ENCODE peak calls at places on chromosome 18, in nine cellular contexts. X, V, P, Y, F, T, H, J and Z are unnamed samples.

GRCh38 chr18:58887613-58887963 is 22.9 kb downstream of the ZNF532 start:
- DNase-seq in F (no peak), V (no peak), X (no peak), H (peak), P (no peak), T (peak), J (no peak), Y (no peak), Z (peak)

GRCh38 chr18:74946646-74947045 is 262.3 kb downstream of the PTGR3 start:
- DNase-seq in V (no peak), H (no peak), F (no peak), T (no peak), J (no peak), X (no peak), P (no peak), Y (no peak), Z (no peak)

GRCh38 chr18:2706903-2707302 is 51.4 kb downstream of the SMCHD1 start:
- DNase-seq in P (no peak), F (no peak), V (no peak), X (no peak), H (no peak), J (no peak), Y (no peak), T (no peak), Z (no peak)

GRCh38 chr18:32431753-32432152 is 38.9 kb downstream of the GAREM1 start:
- DNase-seq in F (no peak), P (no peak), X (no peak), H (no peak), J (no peak), Y (no peak), T (no peak), V (no peak), Z (no peak)

GRCh38 chr18:59024829-59025228 is 114.9 kb upstream of the SEC11C start:
- DNase-seq in V (peak), Y (no peak), P (no peak), J (no peak), X (no peak), H (no peak), T (peak), F (no peak), Z (no peak)

GRCh38 chr18:51211552-51211951 is 14.1 kb upstream of the MEX3C start:
- DNase-seq in X (no peak), Y (no peak), P (no peak), V (no peak), H (peak), F (no peak), T (no peak), J (no peak), Z (no peak)

GRCh38 chr18:4455113-4455811 is at the start of gene DLGAP1:
- DNase-seq in F (peak), J (peak), V (no peak), Y (peak), H (no peak), X (no peak), T (peak), P (peak), Z (peak)

GRCh38 chr18:26407721-26408601 is 140.4 kb downstream of the KCTD1 start:
- DNase-seq in F (no peak), H (peak), Y (no peak), X (no peak), T (no peak), J (no peak), P (no peak), V (no peak), Z (no peak)

GRCh38 chr18:61274561-61274960 is 58.7 kb upstream of the CDH20 start:
- DNase-seq in H (no peak), Y (no peak), X (no peak), T (no peak), V (no peak), P (no peak), J (no peak), F (no peak), Z (no peak)

GRCh38 chr18:50649821-50650220 is 89.9 kb downstream of the MAPK4 start:
- DNase-seq in P (no peak), Y (no peak), H (peak), X (no peak), F (no peak), J (no peak), T (peak), V (no peak), Z (no peak)

GRCh38 chr18:7232218-7232617 is 1.3 kb downstream of the LRRC30 start:
- DNase-seq in X (no peak), H (no peak), J (no peak), V (no peak), P (no peak), T (no peak), Y (no peak), F (no peak), Z (no peak)

GRCh38 chr18:7230646-7231349 is at the start of gene LRRC30:
- DNase-seq in P (peak), F (no peak), J (no peak), T (no peak), V (no peak), X (no peak), H (no peak), Y (no peak), Z (no peak)

GRCh38 chr18:7236899-7237298 is 6.0 kb downstream of the LRRC30 start:
- DNase-seq in Y (no peak), X (no peak), F (no peak), P (peak), T (no peak), J (no peak), H (no peak), V (no peak), Z (no peak)

GRCh38 chr18:7233398-7233797 is 2.5 kb downstream of the LRRC30 start:
- DNase-seq in J (no peak), H (no peak), Y (no peak), X (no peak), T (no peak), P (no peak), V (no peak), F (no peak), Z (no peak)

GRCh38 chr18:7234061-7234460 is 3.2 kb downstream of the LRRC30 start:
- DNase-seq in H (no peak), V (no peak), J (no peak), Y (no peak), P (no peak), F (no peak), T (no peak), X (no peak), Z (no peak)
- TF ChIP-seq CTCF in H (no peak), V (no peak), J (no peak), Y (no peak), P (no peak), F (no peak), T (no peak), X (no peak), Z (no peak)

GRCh38 chr18:22169011-22169888 is at the start of gene GATA6:
- DNase-seq in X (no peak), V (no peak), H (peak), J (peak), P (peak), Y (peak), F (no peak), T (peak), Z (peak)
- TF ChIP-seq CTCF in X (no peak), V (peak), H (peak), J (peak), P (peak), Y (no peak), F (peak), T (peak), Z (no peak)

GRCh38 chr18:10437837-10438236 is 16.6 kb upstream of the APCDD1 start:
- DNase-seq in J (no peak), H (no peak), Y (no peak), V (no peak), T (no peak), P (no peak), X (no peak), F (no peak), Z (no peak)
- TF ChIP-seq CTCF in J (peak), H (no peak), Y (no peak), V (peak), T (peak), P (no peak), X (no peak), F (peak), Z (no peak)

GRCh38 chr18:48675330-48675761 is 136.5 kb downstream of the CTIF start:
- DNase-seq in V (no peak), P (peak), J (peak), F (peak), H (peak), X (peak), T (peak), Y (peak), Z (peak)

GRCh38 chr18:48674758-48675157 is 135.9 kb downstream of the CTIF start:
- DNase-seq in H (no peak), F (no peak), X (no peak), T (no peak), V (no peak), J (no peak), Y (no peak), P (no peak), Z (peak)

GRCh38 chr18:48672671-48673340 is 134.0 kb downstream of the CTIF start:
- DNase-seq in V (no peak), Y (no peak), T (peak), H (no peak), J (no peak), P (no peak), F (peak), X (no peak), Z (peak)

GRCh38 chr18:48673456-48674197 is 134.8 kb downstream of the CTIF start:
- DNase-seq in H (no peak), J (no peak), F (peak), X (no peak), T (no peak), P (no peak), Y (no peak), V (no peak), Z (no peak)

GRCh38 chr18:48674198-48674721 is 135.4 kb downstream of the CTIF start:
- DNase-seq in F (peak), H (no peak), Y (no peak), V (no peak), P (no peak), X (no peak), T (peak), J (no peak), Z (no peak)
- TF ChIP-seq CTCF in F (no peak), H (no peak), Y (no peak), V (no peak), P (no peak), X (no peak), T (no peak), J (no peak), Z (no peak)

GRCh38 chr18:33987206-33987605 is 237.5 kb downstream of the NOL4 start:
- DNase-seq in F (no peak), P (no peak), J (no peak), V (no peak), H (no peak), X (no peak), Y (no peak), T (no peak), Z (no peak)
- TF ChIP-seq CTCF in F (no peak), P (no peak), J (no peak), V (no peak), H (no peak), X (no peak), Y (no peak), T (no peak), Z (no peak)

GRCh38 chr18:56314396-56314795 is 324.0 kb downstream of the TXNL1 start:
- DNase-seq in T (no peak), V (no peak), H (peak), J (no peak), F (no peak), P (peak), X (no peak), Y (no peak), Z (no peak)
- TF ChIP-seq CTCF in T (no peak), V (peak), H (no peak), J (no peak), F (peak), P (no peak), X (no peak), Y (no peak), Z (no peak)

GRCh38 chr18:60266558-60266957 is 106.0 kb downstream of the MC4R start:
- DNase-seq in V (no peak), F (no peak), H (no peak), T (no peak), P (no peak), J (no peak), Y (no peak), X (no peak), Z (no peak)
- TF ChIP-seq CTCF in V (no peak), F (no peak), H (no peak), T (no peak), P (no peak), J (no peak), Y (no peak), X (no peak), Z (no peak)

GRCh38 chr18:47036927-47037605 is 1.6 kb upstream of the ELOA2 start:
- DNase-seq in F (no peak), X (no peak), P (no peak), Y (no peak), V (no peak), H (no peak), J (no peak), T (no peak), Z (no peak)
- TF ChIP-seq CTCF in F (no peak), X (no peak), P (no peak), Y (peak), V (no peak), H (no peak), J (no peak), T (no peak), Z (no peak)

GRCh38 chr18:45359275-45360009 is 255.8 kb upstream of the SLC14A2 start:
- DNase-seq in X (no peak), F (no peak), T (no peak), Y (no peak), J (no peak), V (no peak), H (no peak), P (no peak), Z (no peak)

GRCh38 chr18:45352874-45353273 is 262.4 kb upstream of the SLC14A2 start:
- DNase-seq in P (no peak), T (no peak), V (no peak), F (no peak), X (no peak), Y (no peak), J (no peak), H (no peak), Z (no peak)

GRCh38 chr18:45353530-45353929 is 261.7 kb upstream of the SLC14A2 start:
- DNase-seq in Y (no peak), F (no peak), J (no peak), X (no peak), T (no peak), P (no peak), H (peak), V (no peak), Z (no peak)

GRCh38 chr18:45357681-45358470 is 257.4 kb upstream of the SLC14A2 start:
- DNase-seq in X (no peak), J (no peak), H (no peak), F (no peak), T (no peak), Y (no peak), V (no peak), P (no peak), Z (no peak)

GRCh38 chr18:45355944-45356520 is 259.2 kb upstream of the SLC14A2 start:
- DNase-seq in F (no peak), J (no peak), P (no peak), X (no peak), H (no peak), V (no peak), T (no peak), Y (no peak), Z (no peak)
- TF ChIP-seq CTCF in F (peak), J (no peak), P (no peak), X (no peak), H (no peak), V (no peak), T (no peak), Y (no peak), Z (no peak)

GRCh38 chr18:78818495-78818894 is 161.1 kb upstream of the SALL3 start:
- DNase-seq in P (no peak), X (no peak), H (no peak), F (no peak), J (no peak), Y (no peak), T (no peak), V (no peak), Z (no peak)
- TF ChIP-seq CTCF in P (no peak), X (no peak), H (no peak), F (no peak), J (no peak), Y (no peak), T (no peak), V (no peak), Z (no peak)